ENCODE peak calls at places on chromosomes 4 and X, in eight cellular contexts. T is SW480; N is cortex of kidney; Q is fibroblast of villous mesenchyme; D is memory B cell; S is activated T-cell treated with anti-CD3 and anti-CD28 coated beads, Interleukin-2, amount 50 U/mL, for 72 hours; V is ELR; P is head of caudate nucleus. F is an unnamed sample.

GRCh38 chr4:108560624-108561023 is 59.8 kb upstream of the RPL34 start:
- DNase-seq in T (no peak), N (no peak), Q (peak; percentile 65), D (no peak), S (no peak), V (no peak), P (no peak), F (no peak)

GRCh38 chrX:45710081-45710801 is 509.6 kb upstream of the DIPK2B start:
- DNase-seq in T (peak; percentile 71), N (no peak), Q (peak; percentile 38), D (no peak), S (peak; percentile 77), V (peak; percentile 96), P (no peak), F (peak; percentile 96)

GRCh38 chr4:150305995-150306394 is 227.8 kb downstream of the DCLK2 start:
- DNase-seq in T (peak; percentile 1), N (no peak), Q (peak; percentile 61), D (no peak), S (no peak), V (peak; percentile 79), P (no peak), F (peak; percentile 49)

GRCh38 chr4:25914670-25915358 is 794 bp downstream of the SMIM20 start:
- DNase-seq in T (no peak), N (no peak), Q (no peak), D (no peak), S (no peak), V (no peak), P (no peak), F (no peak)

GRCh38 chr4:124738994-124739393 is 26.5 kb upstream of the ANKRD50 start:
- DNase-seq in T (no peak), N (no peak), Q (no peak), D (no peak), S (no peak), V (no peak), P (no peak), F (no peak)

GRCh38 chrX:43728002-43728401 is 71.9 kb downstream of the MAOA start:
- DNase-seq in T (no peak), N (no peak), Q (no peak), D (no peak), S (no peak), V (no peak), P (no peak), F (no peak)

GRCh38 chr4:75919914-75920313 is 17.7 kb upstream of the PPEF2 start:
- DNase-seq in T (no peak), N (no peak), Q (peak; percentile 73), D (no peak), S (no peak), V (no peak), P (no peak), F (no peak)

GRCh38 chrX:50877310-50877709 is 33.2 kb upstream of the BMP15 start:
- DNase-seq in T (no peak), N (no peak), Q (peak; percentile 0), D (no peak), S (no peak), V (no peak), P (no peak), F (no peak)

GRCh38 chrX:119015407-119016242 is 41.2 kb downstream of the LONRF3 start:
- DNase-seq in T (peak; percentile 18), N (no peak), Q (peak; percentile 76), D (peak; percentile 32), S (peak; percentile 54), V (peak; percentile 95), P (no peak), F (peak; percentile 94)

GRCh38 chr4:84826681-84827080 is 139.8 kb downstream of the WDFY3 start:
- DNase-seq in T (no peak), N (no peak), Q (peak; percentile 77), D (no peak), S (no peak), V (no peak), P (no peak), F (no peak)

GRCh38 chrX:154738013-154738738 is 12.7 kb downstream of the GAB3 start:
- DNase-seq in T (peak; percentile 33), N (no peak), Q (peak; percentile 73), D (no peak), S (peak; percentile 33), V (peak; percentile 85), P (no peak), F (peak; percentile 68)

GRCh38 chr4:186298034-186298647 is 32.2 kb downstream of the F11 start:
- DNase-seq in T (no peak), N (no peak), Q (no peak), D (no peak), S (no peak), V (no peak), P (no peak), F (no peak)

GRCh38 chr4:5399790-5400421 is 308.5 kb downstream of the EVC2 start:
- DNase-seq in T (no peak), N (no peak), Q (peak; percentile 36), D (no peak), S (no peak), V (peak; percentile 61), P (no peak), F (no peak)

F was measured in HFFc6.